ENCODE peak calls at places on chromosomes 13 and 19, in four cellular contexts. Y, B, O and Q are unnamed samples.

GRCh38 chr19:32824136-32824835 is 45.3 kb downstream of the SLC7A9 start:
- DNase-seq in Y (no peak), B (no peak), O (no peak), Q (no peak)

GRCh38 chr13:114097504-114097892 is 34.9 kb downstream of the RASA3 start:
- DNase-seq in Y (no peak), B (no peak), O (no peak), Q (no peak)

GRCh38 chr19:52735734-52736133 is 890 bp upstream of the ZNF611 start:
- DNase-seq in Y (peak), B (peak), O (no peak), Q (no peak)

GRCh38 chr19:18339703-18340102 is 695 bp upstream of the PGPEP1 start:
- DNase-seq in Y (no peak), B (peak), O (no peak), Q (no peak)

GRCh38 chr13:20127563-20128458 is 33.0 kb downstream of the GJA3 start:
- DNase-seq in Y (peak), B (peak), O (peak), Q (no peak)

GRCh38 chr13:32314968-32315254 is 252 bp downstream of the ZAR1L start:
- DNase-seq in Y (peak), B (peak), O (peak), Q (no peak)

GRCh38 chr19:13887529-13887928 is 10.6 kb downstream of the NANOS3 start:
- DNase-seq in Y (peak), B (peak), O (no peak), Q (no peak)

GRCh38 chr19:10784257-10784656 is 51.8 kb downstream of the TMED1 start:
- DNase-seq in Y (no peak), B (no peak), O (no peak), Q (no peak)

GRCh38 chr19:367561-367960 is 23.0 kb upstream of the MIER2 start:
- DNase-seq in Y (no peak), B (no peak), O (no peak), Q (peak)

GRCh38 chr13:77537302-77537919 is 1.9 kb downstream of the SCEL start:
- DNase-seq in Y (no peak), B (no peak), O (no peak), Q (no peak)

GRCh38 chr19:51098366-51099069 is 9.7 kb downstream of the CTU1 start:
- DNase-seq in Y (peak), B (peak), O (no peak), Q (no peak)

GRCh38 chr13:39306639-39307589 is 268.7 kb downstream of the NHLRC3 start:
- DNase-seq in Y (no peak), B (no peak), O (no peak), Q (no peak)

GRCh38 chr13:108950333-108951010 is 321.1 kb downstream of the MYO16 start:
- DNase-seq in Y (peak), B (no peak), O (no peak), Q (no peak)

GRCh38 chr13:29511980-29512379 is 83.5 kb downstream of the SLC7A1 start:
- DNase-seq in Y (peak), B (peak), O (no peak), Q (no peak)

GRCh38 chr13:114073881-114074551 is 58.4 kb downstream of the RASA3 start:
- DNase-seq in Y (no peak), B (no peak), O (no peak), Q (no peak)

GRCh38 chr13:93708323-93709075 is 481.9 kb downstream of the GPC6 start:
- DNase-seq in Y (no peak), B (no peak), O (no peak), Q (no peak)

GRCh38 chr13:29524176-29524575 is 71.3 kb downstream of the SLC7A1 start:
- DNase-seq in Y (peak), B (peak), O (no peak), Q (no peak)

GRCh38 chr13:45280751-45281634 is 60.0 kb downstream of the TPT1 start:
- DNase-seq in Y (peak), B (peak), O (peak), Q (peak)

GRCh38 chr13:100913143-100913542 is 238.5 kb upstream of the TMTC4 start:
- DNase-seq in Y (no peak), B (no peak), O (no peak), Q (no peak)

GRCh38 chr13:37995052-37995451 is 125.5 kb upstream of the TRPC4 start:
- DNase-seq in Y (peak), B (no peak), O (peak), Q (no peak)

GRCh38 chr13:81171065-81171647 is 830.2 kb upstream of the SPRY2 start:
- DNase-seq in Y (peak), B (peak), O (peak), Q (no peak)

GRCh38 chr19:43610493-43610892 is 1.4 kb upstream of the SRRM5 start:
- DNase-seq in Y (no peak), B (no peak), O (peak), Q (no peak)

GRCh38 chr13:107665926-107666458 is 549.3 kb downstream of the LIG4 start:
- DNase-seq in Y (no peak), B (peak), O (no peak), Q (no peak)

GRCh38 chr13:112451512-112452379 is 75.6 kb downstream of the SPACA7 start:
- DNase-seq in Y (no peak), B (no peak), O (no peak), Q (no peak)

GRCh38 chr13:100588350-100589177 is at the start of gene GGACT:
- DNase-seq in Y (peak), B (peak), O (peak), Q (peak)

GRCh38 chr13:100984349-100984748 is 309.8 kb upstream of the TMTC4 start:
- DNase-seq in Y (no peak), B (no peak), O (no peak), Q (no peak)

GRCh38 chr13:25222740-25223139 is 50.7 kb upstream of the AMER2 start:
- DNase-seq in Y (no peak), B (no peak), O (no peak), Q (peak)

GRCh38 chr19:12789904-12790619 is 1.2 kb upstream of the JUNB start:
- DNase-seq in Y (peak), B (peak), O (peak), Q (peak)

GRCh38 chr13:100542546-100543156 is 45.9 kb downstream of the GGACT start:
- DNase-seq in Y (peak), B (peak), O (peak), Q (no peak)

GRCh38 chr13:60230593-60230992 is 66.9 kb upstream of the DIAPH3 start:
- DNase-seq in Y (peak), B (no peak), O (no peak), Q (no peak)

GRCh38 chr13:101447852-101448251 is 4.6 kb upstream of the ITGBL1 start:
- DNase-seq in Y (peak), B (peak), O (peak), Q (no peak)

GRCh38 chr19:58558066-58558622 is at the start of gene UBE2M:
- DNase-seq in Y (no peak), B (peak), O (no peak), Q (no peak)

GRCh38 chr13:114319441-114319871 is 5.2 kb downstream of the CHAMP1 start:
- DNase-seq in Y (peak), B (peak), O (no peak), Q (no peak)

GRCh38 chr19:12913011-12913561 is 6.0 kb downstream of the SYCE2 start:
- DNase-seq in Y (peak), B (peak), O (peak), Q (no peak)

GRCh38 chr13:26721251-26721939 is 39.2 kb downstream of the GPR12 start:
- DNase-seq in Y (no peak), B (no peak), O (no peak), Q (peak)

GRCh38 chr19:13920940-13921744 is 15.1 kb downstream of the CC2D1A start:
- DNase-seq in Y (peak), B (peak), O (peak), Q (no peak)

DNA sequence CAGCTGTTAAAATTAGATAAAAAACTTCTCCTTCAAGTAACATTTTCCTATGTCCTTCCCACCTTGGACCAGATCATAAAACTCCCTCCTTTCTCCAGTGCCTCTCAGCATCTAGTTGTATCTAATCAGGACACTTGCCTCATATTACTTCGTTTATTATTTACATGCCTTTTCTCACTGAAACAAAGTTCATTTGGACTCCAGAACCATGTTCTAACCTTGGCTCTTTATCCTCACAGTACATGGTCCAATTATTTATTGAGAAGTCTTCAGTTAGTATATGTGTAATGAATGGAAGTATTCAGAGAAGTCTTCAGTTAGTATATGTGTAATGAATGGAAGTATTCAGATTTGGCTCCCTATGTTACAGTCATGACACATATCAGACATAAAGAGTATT is 342.7 kb downstream of the OXGR1 start:
- DNase-seq in Y (no peak), B (no peak), O (no peak), Q (no peak)
- TF ChIP-seq CTCF in Y (no peak), B (no peak), O (no peak), Q (no peak)

GRCh38 chr19:36196249-36196648 is 18.2 kb downstream of the ZNF565 start:
- DNase-seq in Y (no peak), B (no peak), O (no peak), Q (no peak)
- TF ChIP-seq CTCF in Y (no peak), B (no peak), O (no peak), Q (no peak)

GRCh38 chr13:41296879-41297646 is 14.0 kb upstream of the NAA16 start:
- DNase-seq in Y (no peak), B (no peak), O (no peak), Q (peak)

GRCh38 chr13:41294914-41295313 is 16.2 kb upstream of the NAA16 start:
- DNase-seq in Y (no peak), B (no peak), O (no peak), Q (no peak)

GRCh38 chr13:41291246-41291645 is 19.8 kb upstream of the NAA16 start:
- DNase-seq in Y (no peak), B (no peak), O (no peak), Q (peak)

GRCh38 chr13:41295973-41296372 is 15.1 kb upstream of the NAA16 start:
- DNase-seq in Y (no peak), B (no peak), O (no peak), Q (peak)

DNA sequence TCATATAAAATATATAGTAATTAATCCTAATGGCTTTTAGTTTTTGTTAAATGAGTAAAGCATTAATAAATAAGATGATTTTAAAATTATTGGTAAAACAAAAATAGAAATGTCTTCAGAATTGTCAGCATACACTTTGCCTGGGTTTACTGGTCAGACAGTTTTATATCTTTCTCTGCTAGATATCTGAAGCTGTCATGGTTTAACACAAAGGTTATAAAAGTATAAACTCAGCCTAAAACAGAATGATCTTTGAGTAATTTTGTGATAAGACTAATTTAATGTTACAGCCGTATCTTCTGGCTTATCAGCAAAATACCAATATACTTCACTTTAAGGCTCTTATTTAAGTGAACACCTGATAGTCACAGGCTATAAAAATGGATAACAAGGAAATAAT is 17.8 kb upstream of the NAA16 start:
- DNase-seq in Y (no peak), B (no peak), O (no peak), Q (no peak)
- TF ChIP-seq CTCF in Y (no peak), B (no peak), O (no peak), Q (no peak)

DNA sequence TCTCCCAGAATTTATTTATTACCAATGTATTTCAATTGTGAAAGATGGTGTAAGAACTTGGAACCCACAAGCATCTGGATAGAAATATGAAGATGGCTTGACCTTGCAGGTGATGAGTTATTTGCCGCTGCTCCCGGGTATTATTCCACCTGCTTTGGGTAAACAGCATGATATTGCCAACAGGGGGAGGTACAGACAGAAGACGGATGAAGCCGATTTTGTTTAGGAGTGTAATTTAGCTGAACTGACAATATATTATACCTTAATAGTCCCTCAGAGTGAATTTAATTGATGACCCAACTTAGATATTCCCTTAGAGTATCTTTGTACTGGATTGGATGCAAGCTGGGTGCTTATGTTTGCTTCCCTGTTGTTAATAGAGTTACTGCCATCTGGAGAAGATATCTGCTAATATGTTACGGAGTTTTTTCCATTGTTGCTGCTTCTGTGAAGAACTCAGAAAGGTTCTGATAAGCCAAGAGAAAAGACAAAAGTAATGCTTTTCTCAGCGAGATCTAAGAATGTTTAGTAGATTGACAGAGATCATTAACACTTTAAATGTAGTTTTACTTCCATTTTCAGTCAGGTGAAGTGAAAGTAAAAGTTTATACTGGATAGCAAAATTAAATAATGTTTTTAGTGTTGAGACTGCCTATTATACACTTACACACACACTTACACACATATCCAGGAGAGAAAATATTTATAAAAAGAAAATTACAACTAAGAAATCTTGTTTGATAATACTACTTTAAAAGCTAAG is 2220.8 kb upstream of the PCDH20 start:
- DNase-seq in Y (no peak), B (no peak), O (peak), Q (no peak)
- TF ChIP-seq CTCF in Y (no peak), B (peak), O (peak), Q (peak)

DNA sequence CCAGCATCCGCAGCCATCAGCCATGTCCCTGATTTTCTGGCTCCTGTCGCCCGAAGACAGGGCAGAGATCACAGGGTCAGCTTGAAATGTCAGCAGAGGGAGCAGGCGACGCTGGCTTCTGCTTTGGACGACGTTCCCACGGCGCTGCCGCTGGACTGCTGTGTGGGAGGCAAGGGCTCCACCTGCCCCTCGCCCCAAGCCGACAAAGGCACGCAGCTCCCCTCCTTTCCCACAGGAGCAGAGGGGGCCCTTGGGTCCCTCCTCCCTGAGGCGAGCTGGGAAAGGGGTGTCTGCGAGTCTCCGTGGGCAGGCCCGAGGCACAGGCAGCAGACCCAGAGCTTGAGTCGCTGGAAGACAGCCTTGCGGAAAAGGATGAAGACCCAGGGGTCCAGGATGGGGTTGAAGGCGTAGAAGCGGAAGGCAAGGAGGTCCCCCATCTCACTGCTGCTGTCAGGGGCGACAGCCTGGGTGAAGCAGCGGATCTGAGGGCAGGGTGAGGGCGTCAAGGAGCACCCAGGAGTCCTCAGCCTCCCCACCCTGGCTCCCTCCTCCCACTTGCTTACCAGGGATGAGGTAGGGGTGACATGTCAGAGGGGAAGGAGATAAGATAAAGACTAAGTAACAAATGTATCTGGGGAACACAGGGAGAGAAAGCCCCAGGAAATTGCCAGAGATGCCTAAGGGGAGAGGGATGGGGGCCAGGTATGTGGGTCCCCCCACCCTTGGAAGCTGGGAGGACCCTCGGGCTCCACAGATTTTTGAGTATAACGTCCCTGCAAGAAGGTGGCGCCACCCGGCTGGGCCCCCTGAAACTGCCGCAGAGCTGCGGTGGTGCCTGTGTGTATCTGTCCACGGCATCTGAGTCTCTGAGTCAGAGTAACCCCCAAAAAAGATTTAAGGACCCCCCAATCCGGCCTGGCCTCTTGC is 3.4 kb downstream of the PTGIR start:
- DNase-seq in Y (no peak), B (no peak), O (no peak), Q (no peak)
- TF ChIP-seq CTCF in Y (peak), B (no peak), O (peak), Q (no peak)